ENCODE peak calls at places on chromosomes 3 and 15, in five cellular contexts. Z is OCI-LY7, H is cerebellum, U is DMS79, N is NCI-H2107. W is an unnamed sample.

GRCh38 chr3:155602307-155602706 is 142.6 kb downstream of the PLCH1 start:
- DNase-seq in N (no peak), U (no peak), H (no peak), Z (no peak), W (no peak)

GRCh38 chr3:38297947-38298711 is 16.0 kb downstream of the SLC22A14 start:
- DNase-seq in Z (peak; percentile 27), H (peak; percentile 23), N (no peak), U (no peak), W (no peak)

GRCh38 chr3:15262021-15262420 is 56.0 kb downstream of the CAPN7 start:
- DNase-seq in U (no peak), Z (no peak), N (no peak), H (no peak), W (no peak)

GRCh38 chr3:52372822-52373504 is 56.8 kb downstream of the DNAH1 start:
- DNase-seq in Z (peak; percentile 84), N (no peak), U (no peak), H (no peak), W (no peak)

GRCh38 chr3:101070260-101071121 is 77.3 kb upstream of the ABI3BP start:
- DNase-seq in Z (peak; percentile 45), H (no peak), U (no peak), N (peak; percentile 36), W (no peak)

GRCh38 chr3:15064299-15064834 is 748 bp downstream of the MRPS25 start:
- DNase-seq in U (no peak), Z (peak; percentile 54), H (peak; percentile 21), N (no peak), W (no peak)

GRCh38 chr3:45249391-45249790 is 23.3 kb upstream of the TMEM158 start:
- DNase-seq in Z (no peak), H (no peak), N (no peak), U (no peak), W (no peak)

GRCh38 chr15:39623550-39623931 is 42.7 kb downstream of the THBS1 start:
- DNase-seq in U (no peak), H (no peak), Z (peak; percentile 10), N (no peak), W (no peak)

GRCh38 chr3:23406576-23406975 is 203.4 kb downstream of the UBE2E2 start:
- DNase-seq in H (no peak), U (no peak), Z (no peak), N (no peak), W (no peak)

GRCh38 chr3:152113992-152114651 is 154.6 kb upstream of the MBNL1 start:
- DNase-seq in H (no peak), Z (no peak), N (no peak), U (no peak), W (no peak)

GRCh38 chr3:27046346-27046745 is 322.8 kb downstream of the NEK10 start:
- DNase-seq in U (no peak), Z (no peak), N (no peak), H (no peak), W (no peak)

GRCh38 chr15:90097475-90097874 is 4.8 kb downstream of the IDH2 start:
- DNase-seq in H (no peak), Z (peak; percentile 89), U (no peak), N (no peak), W (no peak)

GRCh38 chr3:175932586-175932985 is 1073.5 kb downstream of the NAALADL2 start:
- DNase-seq in U (no peak), Z (no peak), N (no peak), H (no peak), W (no peak)

GRCh38 chr15:65762399-65762798 is 29.7 kb downstream of the DENND4A start:
- DNase-seq in U (no peak), H (no peak), N (no peak), Z (no peak), W (no peak)

GRCh38 chr3:171416061-171416460 is 44.1 kb downstream of the TNIK start:
- DNase-seq in N (no peak), U (no peak), H (no peak), Z (no peak), W (no peak)

GRCh38 chr3:128309026-128309425 is 155.7 kb downstream of the EEFSEC start:
- DNase-seq in H (no peak), N (peak; percentile 28), U (no peak), Z (no peak), W (peak; percentile 44)

GRCh38 chr3:108124337-108125150 is 33.7 kb upstream of the CD47 start:
- DNase-seq in U (no peak), Z (peak; percentile 94), H (no peak), N (peak; percentile 63), W (no peak)